ENCODE peak calls at places on chromosomes 2 and 18, in five cellular contexts. L, B, D, A and M are unnamed samples.

GRCh38 chr2:36376319-36376765 is 20.8 kb downstream of the CRIM1 start:
- DNase-seq in L (no peak), B (no peak), D (no peak), A (peak), M (peak)

GRCh38 chr18:59967878-59968277 is 68.1 kb downstream of the PMAIP1 start:
- DNase-seq in L (no peak), B (no peak), D (no peak), A (no peak), M (no peak)

GRCh38 chr2:39013871-39014270 is 107.0 kb downstream of the SOS1 start:
- DNase-seq in L (no peak), B (no peak), D (no peak), A (no peak), M (no peak)

GRCh38 chr2:219631925-219632757 is 4.7 kb downstream of the SLC4A3 start:
- DNase-seq in L (peak), B (no peak), D (no peak), A (no peak), M (no peak)

GRCh38 chr2:32792416-32792815 is 154.3 kb upstream of the LTBP1 start:
- DNase-seq in L (no peak), B (no peak), D (no peak), A (no peak), M (no peak)

GRCh38 chr2:30713698-30714097 is 93.5 kb downstream of the CAPN13 start:
- DNase-seq in L (no peak), B (no peak), D (no peak), A (no peak), M (no peak)

GRCh38 chr2:241159116-241159515 is 8.8 kb downstream of the PPP1R7 start:
- DNase-seq in L (no peak), B (no peak), D (no peak), A (no peak), M (no peak)

GRCh38 chr2:164589522-164589921 is 31.8 kb downstream of the GRB14 start:
- DNase-seq in L (no peak), B (no peak), D (no peak), A (no peak), M (peak)

GRCh38 chr2:48722391-48722790 is 33.1 kb downstream of the LHCGR start:
- DNase-seq in L (no peak), B (no peak), D (no peak), A (no peak), M (no peak)

GRCh38 chr2:173656086-173656485 is 301.4 kb downstream of the CDCA7 start:
- DNase-seq in L (no peak), B (no peak), D (no peak), A (no peak), M (no peak)

GRCh38 chr2:41907716-41908328 is 140.0 kb upstream of the PKDCC start:
- DNase-seq in L (no peak), B (no peak), D (no peak), A (no peak), M (no peak)

GRCh38 chr2:170817247-170817998 is 736 bp downstream of the GAD1 start:
- DNase-seq in L (peak), B (no peak), D (peak), A (no peak), M (peak)

GRCh38 chr2:2291500-2292260 is 39.4 kb downstream of the MYT1L start:
- DNase-seq in L (peak), B (no peak), D (no peak), A (peak), M (no peak)

GRCh38 chr2:219533930-219534661 is 9.5 kb downstream of the CHPF start:
- DNase-seq in L (no peak), B (no peak), D (no peak), A (no peak), M (no peak)

GRCh38 chr2:24702800-24703199 is 90.4 kb downstream of the PTRHD1 start:
- DNase-seq in L (no peak), B (no peak), D (no peak), A (no peak), M (peak)

GRCh38 chr2:235333076-235333475 is 160.8 kb upstream of the AGAP1 start:
- DNase-seq in L (no peak), B (no peak), D (no peak), A (no peak), M (no peak)

GRCh38 chr2:215748446-215748845 is 264.9 kb downstream of the MREG start:
- DNase-seq in L (no peak), B (no peak), D (no peak), A (peak), M (no peak)

GRCh38 chr2:237301595-237301994 is 112.4 kb downstream of the COL6A3 start:
- DNase-seq in L (no peak), B (no peak), D (no peak), A (no peak), M (no peak)

GRCh38 chr2:48474599-48475298 is 55.2 kb upstream of the STON1 start:
- DNase-seq in L (no peak), B (no peak), D (no peak), A (no peak), M (no peak)

GRCh38 chr2:45709137-45709536 is 57.7 kb downstream of the PRKCE start:
- DNase-seq in L (no peak), B (no peak), D (no peak), A (no peak), M (no peak)

GRCh38 chr2:122514451-122514996 is 759.1 kb downstream of the TSN start:
- DNase-seq in L (no peak), B (no peak), D (no peak), A (no peak), M (no peak)

GRCh38 chr2:229543176-229543873 is 171.0 kb downstream of the DNER start:
- DNase-seq in L (no peak), B (no peak), D (no peak), A (no peak), M (no peak)

GRCh38 chr2:189558516-189559263 is 21.9 kb downstream of the SLC40A1 start:
- DNase-seq in L (no peak), B (no peak), D (no peak), A (no peak), M (no peak)

GRCh38 chr18:13680612-13681011 is 45.7 kb downstream of the FAM210A start:
- DNase-seq in L (peak), B (no peak), D (no peak), A (peak), M (peak)

GRCh38 chr2:52269696-52270485 is 1238.0 kb upstream of the NRXN1 start:
- DNase-seq in L (no peak), B (no peak), D (no peak), A (no peak), M (peak)

GRCh38 chr18:415627-416612 is 84.6 kb downstream of the COLEC12 start:
- DNase-seq in L (no peak), B (no peak), D (no peak), A (no peak), M (peak)

GRCh38 chr2:71530246-71530986 is 77.1 kb downstream of the DYSF start:
- DNase-seq in L (peak), B (no peak), D (peak), A (peak), M (peak)

GRCh38 chr2:70140978-70141753 is 49.7 kb downstream of the C2orf42 start:
- DNase-seq in L (peak), B (peak), D (peak), A (peak), M (peak)
- TF ChIP-seq CTCF in L (peak), B (peak), D (peak), A (peak), M (peak)

GRCh38 chr18:12279781-12280531 is 25.8 kb downstream of the CIDEA start:
- DNase-seq in L (no peak), B (no peak), D (no peak), A (no peak), M (no peak)

GRCh38 chr18:12278765-12279682 is 24.9 kb downstream of the CIDEA start:
- DNase-seq in L (peak), B (no peak), D (no peak), A (peak), M (peak)

GRCh38 chr18:12274793-12275192 is 20.6 kb downstream of the CIDEA start:
- DNase-seq in L (no peak), B (no peak), D (no peak), A (no peak), M (no peak)

GRCh38 chr18:12276736-12277554 is 22.8 kb downstream of the CIDEA start:
- DNase-seq in L (no peak), B (no peak), D (no peak), A (no peak), M (no peak)

GRCh38 chr18:12278153-12278764 is 24.1 kb downstream of the CIDEA start:
- DNase-seq in L (peak), B (no peak), D (no peak), A (no peak), M (no peak)
- TF ChIP-seq CTCF in L (no peak), B (peak), D (no peak), A (no peak), M (peak)

GRCh38 chr2:11835403-11835802 is 89.0 kb downstream of the LPIN1 start:
- DNase-seq in L (no peak), B (no peak), D (no peak), A (no peak), M (no peak)
- TF ChIP-seq CTCF in L (no peak), B (no peak), D (no peak), A (no peak), M (peak)

DNA sequence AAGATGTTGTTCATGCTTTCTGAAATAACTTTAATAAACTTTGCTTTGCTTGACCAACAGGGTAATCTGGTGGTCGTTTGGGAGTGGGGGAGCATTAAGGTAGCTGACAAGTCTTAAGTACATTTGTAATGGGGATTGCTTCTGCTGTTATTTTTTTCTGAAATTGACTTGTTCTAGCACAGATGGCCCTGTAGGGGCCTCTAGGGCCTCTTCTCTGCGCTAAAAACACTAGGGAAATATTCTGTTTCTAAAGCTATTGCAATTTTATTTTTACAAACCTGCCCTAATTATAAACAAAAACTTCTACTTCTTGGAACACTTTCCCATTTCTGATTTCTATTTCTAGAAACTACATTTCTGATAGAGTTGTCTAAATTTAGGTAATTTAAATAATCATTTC is 191.3 kb upstream of the KCNJ3 start:
- DNase-seq in L (no peak), B (no peak), D (no peak), A (no peak), M (no peak)
- TF ChIP-seq CTCF in L (no peak), B (no peak), D (no peak), A (no peak), M (no peak)

GRCh38 chr2:111701798-111702118 is 182.2 kb downstream of the ANAPC1 start:
- DNase-seq in L (no peak), B (no peak), D (no peak), A (no peak), M (no peak)

GRCh38 chr2:111701266-111701665 is 182.7 kb downstream of the ANAPC1 start:
- DNase-seq in L (no peak), B (no peak), D (no peak), A (no peak), M (no peak)

GRCh38 chr2:111698089-111698488 is 185.9 kb downstream of the ANAPC1 start:
- DNase-seq in L (no peak), B (no peak), D (no peak), A (no peak), M (no peak)

GRCh38 chr2:111697560-111697959 is 186.4 kb downstream of the ANAPC1 start:
- DNase-seq in L (no peak), B (no peak), D (no peak), A (no peak), M (no peak)

DNA sequence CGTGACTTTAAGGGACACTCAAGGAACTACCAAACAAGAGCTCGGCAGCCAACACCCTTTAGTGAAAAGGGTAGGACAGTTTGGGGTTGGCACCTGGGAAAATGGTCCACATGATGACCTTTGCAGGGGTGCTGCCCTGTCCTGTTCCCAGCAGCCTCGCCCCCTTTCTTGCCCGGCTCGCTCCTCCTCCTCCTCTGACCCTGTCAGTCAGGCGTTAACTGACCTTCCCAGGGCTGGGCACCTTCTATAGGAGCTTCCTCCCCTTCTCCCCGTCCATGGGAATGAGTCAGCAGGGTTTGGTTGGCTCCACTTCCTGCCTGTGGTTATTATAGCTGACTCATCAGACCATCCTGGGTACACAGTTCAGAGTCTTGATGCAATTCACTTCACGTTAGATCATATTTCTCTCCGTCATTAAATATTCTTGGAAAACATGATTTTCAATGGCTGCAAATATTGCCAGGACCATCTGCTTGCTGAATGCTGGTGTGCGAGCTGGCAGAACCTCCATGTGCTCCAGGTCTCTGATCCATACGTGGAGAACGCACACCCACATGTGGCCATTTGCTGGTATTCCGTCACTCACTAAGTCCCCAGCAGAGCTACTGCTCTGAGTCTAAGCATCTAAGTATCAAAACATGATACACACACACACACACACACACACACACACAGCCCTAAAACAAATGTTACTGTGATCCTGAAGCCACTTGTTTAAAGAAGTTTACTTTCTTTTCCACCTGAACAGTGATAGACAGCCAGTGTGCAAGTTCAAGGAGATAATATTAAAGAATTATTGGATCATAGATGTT is 185.0 kb downstream of the ANAPC1 start:
- DNase-seq in L (no peak), B (peak), D (no peak), A (peak), M (peak)
- TF ChIP-seq CTCF in L (no peak), B (peak), D (no peak), A (no peak), M (peak)

DNA sequence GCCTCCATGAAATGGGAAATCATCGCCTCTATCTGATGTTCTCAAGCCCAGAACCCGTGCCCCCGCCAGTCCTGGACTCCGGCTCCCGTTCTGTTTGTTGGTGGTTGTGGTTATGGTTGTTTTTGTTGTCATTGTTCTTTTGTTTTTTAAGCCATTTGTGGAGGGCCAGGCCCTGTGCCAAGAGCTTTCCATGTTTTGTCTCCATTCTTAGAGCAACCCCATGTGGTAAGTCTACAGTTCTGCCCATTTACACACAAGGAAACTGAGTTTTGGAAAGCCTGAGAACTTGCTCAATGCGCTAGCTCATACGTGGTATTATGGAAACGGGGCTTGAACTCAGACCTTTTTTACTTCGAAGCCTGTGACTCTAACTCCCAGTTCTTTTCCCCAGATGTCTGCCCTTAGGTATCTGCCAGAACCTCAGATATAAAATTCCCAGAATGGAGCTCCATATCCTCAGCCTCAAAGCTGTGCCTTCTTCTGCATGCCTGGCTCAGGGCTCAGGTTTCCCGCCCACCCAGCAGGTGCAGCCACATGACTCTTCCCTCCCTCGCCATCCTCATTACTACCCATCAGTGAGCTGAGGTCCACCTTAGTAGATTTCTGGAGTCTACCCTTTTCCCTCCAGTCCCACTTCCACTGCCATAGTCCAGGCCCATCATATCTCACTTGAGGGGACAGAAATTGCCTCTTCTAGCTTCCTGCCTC is 194.1 kb downstream of the KLHL29 start:
- DNase-seq in L (no peak), B (no peak), D (no peak), A (no peak), M (no peak)
- TF ChIP-seq CTCF in L (no peak), B (no peak), D (no peak), A (no peak), M (no peak)

DNA sequence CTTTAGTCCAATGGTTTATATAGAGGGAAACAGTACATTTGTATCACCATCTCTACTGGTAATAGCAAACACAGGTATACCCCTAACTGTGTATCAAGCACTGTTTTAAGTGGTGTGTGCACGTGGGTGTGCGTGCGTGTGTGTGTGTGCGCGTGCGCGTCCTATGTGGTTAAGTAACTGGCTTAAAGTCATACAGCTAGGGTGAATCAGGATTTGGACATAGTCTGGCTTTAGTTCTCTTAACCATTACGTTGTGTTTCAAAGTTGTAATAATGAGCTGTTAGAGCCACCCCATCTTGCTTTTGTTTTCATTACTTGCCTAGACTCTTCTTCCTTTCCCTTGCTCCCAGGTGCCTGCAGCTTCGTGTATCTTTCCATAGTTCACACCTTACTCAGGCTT is 2.1 kb downstream of the HADHB start:
- DNase-seq in L (no peak), B (no peak), D (no peak), A (no peak), M (no peak)
- TF ChIP-seq CTCF in L (no peak), B (no peak), D (no peak), A (no peak), M (no peak)

DNA sequence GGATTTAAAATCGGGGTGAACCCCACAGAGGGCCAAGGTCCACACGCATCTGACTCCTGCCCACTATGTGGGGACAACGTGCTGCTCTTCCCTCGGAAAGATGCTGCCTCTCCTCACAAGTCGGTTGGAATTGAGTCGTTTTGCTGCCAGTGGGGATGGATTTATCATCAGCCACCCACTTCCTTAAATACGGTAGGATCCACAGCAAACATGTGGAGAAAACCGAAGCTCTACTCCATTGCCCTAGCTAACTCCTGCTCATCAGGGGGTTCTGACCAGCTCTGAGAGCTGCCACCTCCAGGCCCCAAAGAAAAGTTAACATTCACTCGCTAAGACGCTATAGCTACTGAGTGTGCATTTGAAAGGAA is 80.9 kb downstream of the CHRNA1 start:
- DNase-seq in L (no peak), B (no peak), D (peak), A (no peak), M (peak)
- TF ChIP-seq CTCF in L (no peak), B (no peak), D (no peak), A (no peak), M (peak)